ENCODE peak calls at places on chromosomes 6 and 20, in eight cellular contexts. J is progenitor cell of endocrine pancreas, C is suprapubic skin, B is omental fat pad, F is SK-N-SH, X is nephron progenitor cell, W is ovary, V is AG04450. U is an unnamed sample.

GRCh38 chr6:23784313-23784919 is 341.6 kb upstream of the NRSN1 start:
- DNase-seq in J (no peak), C (no peak), B (no peak), F (no peak), X (no peak), W (no peak), V (no peak), U (no peak)

GRCh38 chr6:148811472-148811871 is 64.6 kb downstream of the UST start:
- DNase-seq in J (no peak), C (no peak), B (no peak), F (no peak), X (no peak), W (no peak), V (no peak), U (no peak)

GRCh38 chr20:44858959-44859358 is 26.5 kb upstream of the YWHAB start:
- DNase-seq in J (no peak), C (no peak), B (no peak), F (no peak), X (no peak), W (no peak), V (no peak), U (no peak)

GRCh38 chr6:3884007-3884745 is 35.0 kb downstream of the FAM50B start:
- DNase-seq in J (no peak), C (peak), B (no peak), F (no peak), X (no peak), W (no peak), V (peak), U (no peak)

GRCh38 chr20:59033616-59034165 is 1.6 kb upstream of the ATP5F1E start:
- DNase-seq in J (no peak), C (no peak), B (no peak), F (no peak), X (no peak), W (no peak), V (no peak), U (no peak)

GRCh38 chr6:147095316-147095715 is 108.9 kb upstream of the STXBP5 start:
- DNase-seq in J (no peak), C (no peak), B (no peak), F (no peak), X (no peak), W (no peak), V (no peak), U (no peak)

GRCh38 chr6:26411751-26412150 is 9.7 kb downstream of the BTN3A1 start:
- DNase-seq in J (no peak), C (no peak), B (no peak), F (no peak), X (no peak), W (no peak), V (no peak), U (no peak)

GRCh38 chr6:168290095-168290494 is 29.5 kb downstream of the DACT2 start:
- DNase-seq in J (no peak), C (no peak), B (no peak), F (no peak), X (no peak), W (no peak), V (no peak), U (no peak)

GRCh38 chr6:44000164-44000842 is 126.9 kb downstream of the MRPL14 start:
- DNase-seq in J (no peak), C (no peak), B (no peak), F (peak), X (no peak), W (no peak), V (no peak), U (peak)

GRCh38 chr20:50366270-50367103 is 143.7 kb upstream of the PTPN1 start:
- DNase-seq in J (no peak), C (no peak), B (peak), F (peak), X (no peak), W (peak), V (peak), U (peak)

GRCh38 chr20:53708129-53708968 is 114.7 kb upstream of the ZNF217 start:
- DNase-seq in J (no peak), C (no peak), B (no peak), F (no peak), X (no peak), W (no peak), V (peak), U (no peak)

GRCh38 chr20:24473435-24473834 is 4.0 kb downstream of the SYNDIG1 start:
- DNase-seq in J (no peak), C (no peak), B (no peak), F (no peak), X (no peak), W (no peak), V (no peak), U (no peak)

GRCh38 chr6:13217206-13217905 is 111.0 kb downstream of the TBC1D7 start:
- DNase-seq in J (no peak), C (no peak), B (no peak), F (no peak), X (no peak), W (no peak), V (no peak), U (no peak)

GRCh38 chr6:32046450-32047083 is 8.4 kb downstream of the CYP21A2 start:
- DNase-seq in J (no peak), C (no peak), B (no peak), F (peak), X (no peak), W (peak), V (no peak), U (no peak)

GRCh38 chr20:61378694-61379093 is 126.6 kb downstream of the CDH4 start:
- DNase-seq in J (no peak), C (no peak), B (no peak), F (no peak), X (no peak), W (no peak), V (no peak), U (no peak)

GRCh38 chr20:51749674-51750036 is 18.5 kb downstream of the ATP9A start:
- DNase-seq in J (no peak), C (no peak), B (no peak), F (no peak), X (no peak), W (no peak), V (no peak), U (no peak)

GRCh38 chr20:32062776-32063170 is 10.7 kb downstream of the HCK start:
- DNase-seq in J (no peak), C (no peak), B (no peak), F (no peak), X (no peak), W (no peak), V (no peak), U (no peak)

GRCh38 chr20:3565851-3566250 is 95.0 kb downstream of the ATRN start:
- DNase-seq in J (no peak), C (no peak), B (no peak), F (no peak), X (no peak), W (no peak), V (no peak), U (no peak)

GRCh38 chr6:145368075-145368474 is 367.2 kb downstream of the EPM2A start:
- DNase-seq in J (no peak), C (no peak), B (no peak), F (no peak), X (no peak), W (no peak), V (no peak), U (no peak)

GRCh38 chr20:15802020-15802419 is 771.2 kb downstream of the KIF16B start:
- DNase-seq in J (no peak), C (no peak), B (no peak), F (no peak), X (no peak), W (no peak), V (no peak), U (no peak)

GRCh38 chr6:35357671-35358070 is 15.3 kb downstream of the PPARD start:
- DNase-seq in J (no peak), C (no peak), B (no peak), F (no peak), X (no peak), W (no peak), V (no peak), U (no peak)

GRCh38 chr20:36435799-36436541 is 105.3 kb upstream of the MYL9 start:
- DNase-seq in J (peak), C (peak), B (peak), F (peak), X (peak), W (peak), V (no peak), U (peak)

GRCh38 chr20:33909331-33909921 is 84.3 kb upstream of the RALY start:
- DNase-seq in J (no peak), C (no peak), B (no peak), F (no peak), X (no peak), W (no peak), V (peak), U (peak)

GRCh38 chr20:44398303-44398702 is 42.8 kb downstream of the HNF4A start:
- DNase-seq in J (no peak), C (no peak), B (no peak), F (no peak), X (no peak), W (no peak), V (peak), U (no peak)

GRCh38 chr6:38133932-38134703 is 314.6 kb downstream of the ZFAND3 start:
- DNase-seq in J (no peak), C (no peak), B (no peak), F (no peak), X (no peak), W (no peak), V (no peak), U (peak)

GRCh38 chr20:3658019-3658707 is 5.0 kb downstream of the GFRA4 start:
- DNase-seq in J (no peak), C (no peak), B (no peak), F (no peak), X (no peak), W (no peak), V (no peak), U (no peak)

GRCh38 chr20:878511-879307 is 37.4 kb downstream of the ANGPT4 start:
- DNase-seq in J (peak), C (no peak), B (no peak), F (no peak), X (peak), W (no peak), V (no peak), U (peak)

GRCh38 chr6:20840675-20841074 is 306.4 kb downstream of the CDKAL1 start:
- DNase-seq in J (no peak), C (no peak), B (no peak), F (no peak), X (no peak), W (no peak), V (no peak), U (no peak)

GRCh38 chr6:134451529-134451928 is 133.6 kb upstream of the SGK1 start:
- DNase-seq in J (no peak), C (no peak), B (no peak), F (no peak), X (no peak), W (no peak), V (no peak), U (no peak)
- TF ChIP-seq CTCF in J (no peak), C (no peak), B (no peak), F (no peak), X (no peak), W (no peak), V (peak), U (no peak)

DNA sequence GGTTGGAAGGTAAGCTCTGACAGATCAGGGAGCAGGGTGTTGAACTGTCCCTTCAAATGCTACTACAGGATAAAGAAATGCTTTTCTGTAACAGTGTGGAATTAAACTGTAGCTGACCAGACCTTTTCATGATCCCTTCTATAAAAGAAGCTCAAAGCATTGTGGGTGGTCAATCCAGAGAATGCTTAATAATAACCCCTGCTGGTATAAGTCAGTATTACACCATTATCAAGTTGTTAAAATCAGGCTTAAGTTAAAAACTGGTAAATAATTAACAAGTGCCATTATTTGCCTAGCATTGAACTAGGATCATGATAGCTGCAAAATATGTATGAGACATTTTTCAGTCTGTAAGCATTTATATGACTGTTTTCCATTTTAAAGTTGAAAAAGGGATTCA is 468.9 kb downstream of the PKHD1 start:
- DNase-seq in J (no peak), C (no peak), B (no peak), F (no peak), X (no peak), W (no peak), V (no peak), U (no peak)
- TF ChIP-seq CTCF in J (peak), C (no peak), B (no peak), F (peak), X (peak), W (no peak), V (peak), U (no peak)

GRCh38 chr6:150894935-150895686 is 29.6 kb downstream of the MTHFD1L start:
- DNase-seq in J (no peak), C (peak), B (no peak), F (peak), X (no peak), W (no peak), V (no peak), U (peak)
- TF ChIP-seq CTCF in J (no peak), C (no peak), B (no peak), F (peak), X (no peak), W (no peak), V (peak), U (no peak)

DNA sequence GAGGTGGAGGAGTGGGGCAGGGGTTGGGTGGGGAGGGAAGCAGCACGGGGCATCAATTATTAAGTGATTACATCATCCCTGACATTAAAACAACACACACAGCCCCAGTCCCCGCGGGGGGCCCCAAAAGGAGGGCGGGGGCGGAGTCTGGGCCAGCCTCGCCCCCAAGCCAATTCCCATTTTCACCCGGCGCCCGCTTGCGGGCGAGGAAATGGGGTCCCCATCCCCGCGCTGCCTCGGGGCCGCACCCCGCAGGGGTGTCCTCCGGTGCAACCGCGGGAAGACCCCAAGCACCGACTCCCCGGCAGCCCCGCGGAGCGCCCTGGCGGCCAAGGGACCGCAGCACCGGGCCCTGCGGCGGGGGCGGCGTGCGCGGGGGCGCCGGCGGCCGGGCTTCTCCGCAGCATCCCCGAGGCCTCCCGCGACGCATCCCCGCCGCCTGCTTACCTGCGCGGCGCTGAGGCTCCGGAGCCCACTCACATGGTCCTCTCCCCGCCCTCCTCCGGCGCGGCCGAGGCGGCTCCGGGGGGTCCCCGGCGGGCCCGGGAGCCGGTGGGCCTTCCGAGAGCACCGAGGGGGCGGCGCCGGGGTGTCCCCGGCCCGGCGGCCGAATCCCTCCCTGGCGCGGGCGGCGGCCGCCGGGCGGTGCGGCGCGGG is 603 bp downstream of the FYN start:
- DNase-seq in J (peak), C (peak), B (no peak), F (peak), X (peak), W (peak), V (no peak), U (peak)
- TF ChIP-seq CTCF in J (no peak), C (no peak), B (no peak), F (peak), X (no peak), W (no peak), V (no peak), U (no peak)

DNA sequence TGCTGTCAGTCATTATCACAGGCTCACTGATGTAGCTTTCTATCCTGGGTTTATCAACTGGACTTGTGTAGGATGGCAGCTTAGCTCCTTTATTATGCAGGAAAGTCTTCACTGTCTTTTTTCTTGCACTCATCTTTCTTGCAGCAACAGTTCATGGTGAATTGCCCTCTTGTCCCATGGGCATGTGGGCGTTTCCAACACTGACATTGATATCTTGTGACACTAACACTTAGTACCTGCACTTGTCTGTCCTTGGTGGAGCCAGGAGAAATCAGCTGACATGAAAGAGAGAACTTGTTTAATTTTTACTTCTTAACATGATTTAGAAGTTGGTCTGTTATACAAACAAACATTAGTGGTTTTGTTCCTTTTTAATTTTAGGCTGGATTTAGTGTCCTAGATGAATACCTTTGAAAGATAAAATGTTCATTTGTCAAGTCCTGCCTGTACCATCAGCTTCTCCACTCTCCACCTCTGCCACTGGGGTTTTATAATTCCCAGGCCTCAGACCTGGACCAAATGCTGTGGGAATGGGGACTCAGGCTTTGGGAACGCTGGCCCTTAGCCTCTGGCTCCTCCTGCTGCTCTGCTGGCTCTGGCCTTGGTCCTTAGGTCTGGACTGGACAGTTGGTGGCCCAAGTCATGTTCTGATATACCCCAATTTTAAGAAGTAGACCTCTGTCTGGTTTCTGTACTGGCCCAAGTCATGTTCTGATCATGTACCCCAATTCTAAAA is 161.0 kb upstream of the LAMP5 start:
- DNase-seq in J (no peak), C (no peak), B (no peak), F (no peak), X (no peak), W (no peak), V (no peak), U (no peak)
- TF ChIP-seq CTCF in J (no peak), C (no peak), B (no peak), F (no peak), X (no peak), W (no peak), V (no peak), U (no peak)

DNA sequence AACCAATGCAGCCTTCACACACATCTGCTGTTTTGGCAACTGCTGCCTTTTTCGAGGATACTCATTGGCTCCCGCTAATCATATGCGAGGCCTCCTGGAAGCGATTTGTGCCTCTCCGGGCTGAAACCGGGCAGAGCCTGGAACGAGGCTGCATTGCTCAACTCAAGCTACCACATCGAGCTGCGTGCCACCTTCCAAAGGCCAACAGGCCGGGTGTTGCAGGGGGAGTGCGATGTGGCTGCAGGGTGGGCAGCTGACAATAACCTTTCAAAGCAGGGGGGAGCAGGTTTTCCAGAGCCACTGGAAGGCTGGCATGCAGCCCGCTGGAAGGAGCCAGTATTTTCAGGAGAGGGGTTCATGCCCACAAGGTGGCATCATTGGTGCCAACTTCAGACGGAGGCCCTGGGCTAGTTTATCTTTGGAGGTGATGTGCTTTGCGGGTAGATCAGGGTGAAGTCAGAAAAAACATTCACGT is 122.6 kb upstream of the IFNGR1 start:
- DNase-seq in J (no peak), C (no peak), B (no peak), F (peak), X (no peak), W (no peak), V (no peak), U (peak)
- TF ChIP-seq CTCF in J (no peak), C (no peak), B (no peak), F (peak), X (no peak), W (no peak), V (peak), U (peak)

GRCh38 chr6:39401376-39401775 is 78.9 kb upstream of the KCNK16 start:
- DNase-seq in J (no peak), C (no peak), B (no peak), F (no peak), X (no peak), W (no peak), V (no peak), U (no peak)
- TF ChIP-seq CTCF in J (no peak), C (no peak), B (no peak), F (no peak), X (no peak), W (no peak), V (no peak), U (no peak)

U was measured in Calu3.